ENCODE peak calls at places on chromosomes 4 and X, in nine cellular contexts. R is mesenchymal stem cell; D is CD8-positive, alpha-beta memory T cell; M is thoracic aorta; O is bronchial epithelial cell; A is BE2C; I is AG10803; U is ovary; C is hepatocyte. Q is an unnamed sample.

GRCh38 chrX:10016516-10017132 is 49.5 kb downstream of the CLDN34 start:
- DNase-seq in R (no peak), D (no peak), M (no peak), O (no peak), A (no peak), I (no peak), U (no peak), C (no peak), Q (no peak)

GRCh38 chr4:133839326-133839725 is 362.3 kb downstream of the PABPC4L start:
- DNase-seq in R (no peak), D (no peak), M (no peak), O (no peak), A (no peak), I (no peak), U (no peak), C (no peak), Q (peak)

GRCh38 chrX:18448416-18448815 is 23.0 kb downstream of the CDKL5 start:
- DNase-seq in R (no peak), D (no peak), M (no peak), O (no peak), A (no peak), I (peak), U (no peak), C (no peak), Q (peak)

GRCh38 chrX:138026211-138026610 is 460.3 kb downstream of the ZIC3 start:
- DNase-seq in R (no peak), D (no peak), M (no peak), O (no peak), A (no peak), I (no peak), U (no peak), C (peak), Q (peak)

GRCh38 chr4:175824110-175824509 is 12.0 kb upstream of the GPM6A start:
- DNase-seq in R (no peak), D (no peak), M (no peak), O (no peak), A (no peak), I (no peak), U (no peak), C (no peak), Q (no peak)

GRCh38 chrX:154511761-154512160 is 4.3 kb downstream of the FAM3A start:
- DNase-seq in R (no peak), D (no peak), M (no peak), O (no peak), A (no peak), I (no peak), U (no peak), C (no peak), Q (no peak)

GRCh38 chr4:96766359-96766758 is 926.5 kb downstream of the PDHA2 start:
- DNase-seq in R (no peak), D (no peak), M (no peak), O (peak), A (no peak), I (no peak), U (no peak), C (no peak), Q (no peak)

GRCh38 chrX:20173305-20173704 is 31.7 kb upstream of the EIF1AX start:
- DNase-seq in R (no peak), D (no peak), M (no peak), O (no peak), A (no peak), I (no peak), U (no peak), C (no peak), Q (no peak)

GRCh38 chr4:89283975-89284556 is 23.5 kb downstream of the GPRIN3 start:
- DNase-seq in R (no peak), D (no peak), M (no peak), O (no peak), A (no peak), I (no peak), U (no peak), C (no peak), Q (no peak)

GRCh38 chr4:138398297-138398696 is 156.1 kb upstream of the SLC7A11 start:
- DNase-seq in R (no peak), D (no peak), M (no peak), O (peak), A (no peak), I (no peak), U (no peak), C (no peak), Q (no peak)

GRCh38 chr4:83334425-83335241 is at the start of gene HPSE:
- DNase-seq in R (peak), D (peak), M (peak), O (peak), A (peak), I (peak), U (peak), C (peak), Q (peak)

GRCh38 chr4:84956014-84956413 is 10.5 kb downstream of the WDFY3 start:
- DNase-seq in R (no peak), D (no peak), M (no peak), O (peak), A (no peak), I (no peak), U (no peak), C (no peak), Q (no peak)

GRCh38 chr4:42412251-42412650 is 15.0 kb downstream of the SHISA3 start:
- DNase-seq in R (peak), D (no peak), M (no peak), O (peak), A (no peak), I (peak), U (no peak), C (no peak), Q (peak)

GRCh38 chr4:131566026-131566425 is 1583.1 kb upstream of the PCDH10 start:
- DNase-seq in R (no peak), D (no peak), M (no peak), O (peak), A (no peak), I (no peak), U (no peak), C (no peak), Q (no peak)

GRCh38 chr4:3531887-3532713 is at the start of gene LRPAP1:
- DNase-seq in R (peak), D (peak), M (peak), O (peak), A (peak), I (peak), U (peak), C (peak), Q (peak)

GRCh38 chr4:48698029-48698901 is 81.8 kb downstream of the FRYL start:
- DNase-seq in R (peak), D (no peak), M (no peak), O (peak), A (peak), I (peak), U (peak), C (peak), Q (peak)

GRCh38 chrX:74383611-74384010 is 37.7 kb upstream of the SLC16A2 start:
- DNase-seq in R (peak), D (no peak), M (no peak), O (peak), A (peak), I (peak), U (peak), C (peak), Q (peak)

GRCh38 chr4:48033825-48034413 is 17.3 kb downstream of the NIPAL1 start:
- DNase-seq in R (peak), D (peak), M (no peak), O (peak), A (peak), I (no peak), U (no peak), C (peak), Q (peak)

GRCh38 chr4:114093221-114093715 is 113.8 kb upstream of the ARSJ start:
- DNase-seq in R (no peak), D (no peak), M (no peak), O (no peak), A (no peak), I (no peak), U (no peak), C (no peak), Q (no peak)

GRCh38 chrX:121641560-121641959 is 594.1 kb downstream of the GLUD2 start:
- DNase-seq in R (no peak), D (no peak), M (no peak), O (peak), A (no peak), I (peak), U (no peak), C (no peak), Q (peak)

GRCh38 chr4:142567199-142567598 is 278.9 kb downstream of the INPP4B start:
- DNase-seq in R (no peak), D (peak), M (no peak), O (peak), A (no peak), I (no peak), U (no peak), C (peak), Q (no peak)

GRCh38 chr4:166435449-166435848 is 562.4 kb downstream of the TLL1 start:
- DNase-seq in R (peak), D (no peak), M (no peak), O (peak), A (no peak), I (peak), U (no peak), C (no peak), Q (peak)
- H3K4me3 ChIP-seq in R (no peak), D (no peak), M (no peak), O (no peak), A (no peak), I (no peak), U (no peak), C (no peak), Q (no peak)

DNA sequence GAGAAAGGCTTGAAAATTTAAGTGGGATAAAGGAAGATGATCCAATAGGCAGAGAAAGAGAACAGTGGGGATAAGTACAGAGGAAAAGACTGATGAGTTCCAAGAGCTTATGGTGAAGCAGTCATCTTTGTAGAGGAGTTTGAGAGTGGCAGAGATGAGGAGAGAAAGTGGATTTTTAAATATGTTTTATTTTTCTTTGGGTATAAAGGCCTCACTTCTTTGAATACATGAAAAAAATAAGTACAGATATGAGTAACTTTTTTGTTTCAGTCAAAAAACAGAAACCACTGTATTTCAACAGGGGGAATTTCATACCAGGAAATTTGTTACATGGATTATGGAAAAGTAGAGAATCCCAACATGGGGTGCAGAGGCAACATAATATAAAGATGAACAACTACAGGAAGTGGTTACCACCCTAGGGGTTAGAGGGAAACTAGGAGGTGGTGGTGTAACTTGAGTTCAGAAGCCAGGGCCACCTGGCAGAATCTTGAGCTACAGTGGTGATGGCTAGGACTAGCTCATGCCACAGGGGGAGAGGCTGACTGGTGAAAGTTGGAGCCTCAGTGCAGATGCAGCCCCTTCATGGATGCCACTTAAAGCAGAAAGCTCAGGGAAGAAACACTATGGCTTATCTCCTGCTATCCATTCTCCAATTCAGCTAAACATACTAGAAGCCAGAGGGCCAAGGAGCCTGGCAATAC is 3.4 kb upstream of the CYBB start:
- DNase-seq in R (no peak), D (no peak), M (no peak), O (no peak), A (no peak), I (no peak), U (no peak), C (no peak), Q (no peak)
- H3K4me3 ChIP-seq in R (no peak), D (peak), M (no peak), O (no peak), A (no peak), I (no peak), U (no peak), C (no peak), Q (no peak)

GRCh38 chr4:143986173-143986572 is 33.0 kb downstream of the GYPB start:
- DNase-seq in R (no peak), D (no peak), M (no peak), O (no peak), A (no peak), I (no peak), U (no peak), C (no peak), Q (no peak)
- H3K4me3 ChIP-seq in R (no peak), D (no peak), M (no peak), O (no peak), A (no peak), I (no peak), U (no peak), C (no peak), Q (no peak)

GRCh38 chrX:120304241-120304640 is 7.0 kb downstream of the TMEM255A start:
- DNase-seq in R (no peak), D (no peak), M (no peak), O (no peak), A (no peak), I (no peak), U (no peak), C (peak), Q (no peak)
- H3K4me3 ChIP-seq in R (no peak), D (no peak), M (no peak), O (no peak), A (no peak), I (no peak), U (no peak), C (no peak), Q (no peak)

DNA sequence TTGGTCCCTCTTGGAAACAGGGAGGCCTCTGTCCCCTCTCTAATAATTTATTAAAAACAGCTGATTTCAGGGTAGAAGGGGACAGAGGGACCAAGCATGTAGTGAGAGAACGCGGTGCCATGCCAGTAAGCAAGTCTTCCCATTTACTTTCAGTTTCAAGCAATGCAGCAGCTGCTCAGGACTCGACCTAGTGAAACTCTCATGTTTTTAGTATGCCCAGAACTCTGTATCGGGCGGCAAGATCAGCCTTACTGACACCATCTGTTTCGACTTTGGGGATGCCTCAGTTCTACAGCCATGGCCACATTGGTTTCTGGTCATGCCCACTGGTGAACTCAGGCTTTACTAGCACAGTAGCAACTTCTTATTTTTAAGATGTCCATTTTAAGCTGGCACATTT is 40.6 kb downstream of the ZNF81 start:
- DNase-seq in R (no peak), D (no peak), M (no peak), O (no peak), A (no peak), I (no peak), U (no peak), C (no peak), Q (no peak)
- H3K4me3 ChIP-seq in R (no peak), D (no peak), M (no peak), O (no peak), A (no peak), I (no peak), U (no peak), C (no peak), Q (no peak)

GRCh38 chr4:71255966-71256365 is 82.9 kb upstream of the SLC4A4 start:
- DNase-seq in R (no peak), D (no peak), M (no peak), O (no peak), A (no peak), I (no peak), U (no peak), C (no peak), Q (no peak)

GRCh38 chr4:71254451-71255012 is 84.3 kb upstream of the SLC4A4 start:
- DNase-seq in R (no peak), D (no peak), M (no peak), O (no peak), A (no peak), I (peak), U (no peak), C (no peak), Q (no peak)

GRCh38 chr4:71247706-71248105 is 91.1 kb upstream of the SLC4A4 start:
- DNase-seq in R (no peak), D (no peak), M (no peak), O (no peak), A (no peak), I (no peak), U (no peak), C (no peak), Q (no peak)

DNA sequence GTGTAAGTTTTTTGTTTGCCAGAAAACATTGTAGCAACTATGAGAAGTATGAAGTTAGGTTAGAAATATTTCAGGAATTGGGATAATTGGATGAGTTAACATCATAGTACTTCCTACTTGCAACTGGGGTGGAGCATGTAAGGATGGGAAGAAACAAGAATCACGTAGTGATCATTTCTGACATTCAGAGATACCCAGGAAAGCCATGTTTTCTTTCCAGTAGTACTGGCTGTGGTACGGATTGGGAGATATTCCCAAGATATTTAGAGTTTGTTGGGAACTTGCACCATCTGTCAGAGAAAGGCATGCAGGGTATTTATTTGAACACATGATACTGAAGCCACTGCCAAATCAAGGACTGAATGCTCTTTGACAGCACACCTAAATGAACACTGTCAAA is 87.6 kb upstream of the SLC4A4 start:
- DNase-seq in R (no peak), D (no peak), M (no peak), O (no peak), A (no peak), I (peak), U (no peak), C (no peak), Q (no peak)
- H3K4me3 ChIP-seq in R (no peak), D (no peak), M (no peak), O (no peak), A (no peak), I (no peak), U (no peak), C (no peak), Q (no peak)

DNA sequence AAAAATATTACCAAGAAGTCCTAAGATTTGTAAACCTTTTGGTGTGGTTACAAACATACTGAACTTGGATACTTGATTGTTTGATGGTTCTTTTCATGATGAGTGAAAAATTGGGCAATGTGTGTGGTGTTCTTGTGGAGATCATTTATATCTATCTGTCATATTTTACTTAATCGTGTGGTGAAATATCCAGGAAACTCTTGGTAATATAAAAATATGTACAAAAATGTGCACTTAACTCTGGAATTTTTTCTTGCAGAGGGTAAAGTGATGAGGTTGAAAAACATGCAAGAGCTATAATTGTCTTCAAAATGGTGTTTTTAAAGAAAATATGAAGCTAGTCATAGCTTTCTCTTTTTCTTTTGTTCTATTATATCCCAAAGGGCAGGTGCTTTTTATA is 2.8 kb downstream of the DCUN1D4 start:
- DNase-seq in R (no peak), D (no peak), M (no peak), O (no peak), A (no peak), I (peak), U (no peak), C (no peak), Q (no peak)
- H3K4me3 ChIP-seq in R (no peak), D (no peak), M (no peak), O (no peak), A (no peak), I (no peak), U (no peak), C (no peak), Q (no peak)

GRCh38 chrX:7711167-7711566 is 131.8 kb upstream of the VCX start:
- DNase-seq in R (no peak), D (no peak), M (no peak), O (peak), A (no peak), I (no peak), U (no peak), C (no peak), Q (no peak)
- H3K4me3 ChIP-seq in R (no peak), D (no peak), M (no peak), O (no peak), A (no peak), I (no peak), U (no peak), C (no peak), Q (no peak)

GRCh38 chr4:182554736-182555135 is 311.5 kb downstream of the TENM3 start:
- DNase-seq in R (no peak), D (no peak), M (no peak), O (no peak), A (no peak), I (peak), U (no peak), C (no peak), Q (peak)
- H3K4me3 ChIP-seq in R (peak), D (no peak), M (peak), O (no peak), A (no peak), I (no peak), U (peak), C (no peak), Q (no peak)

DNA sequence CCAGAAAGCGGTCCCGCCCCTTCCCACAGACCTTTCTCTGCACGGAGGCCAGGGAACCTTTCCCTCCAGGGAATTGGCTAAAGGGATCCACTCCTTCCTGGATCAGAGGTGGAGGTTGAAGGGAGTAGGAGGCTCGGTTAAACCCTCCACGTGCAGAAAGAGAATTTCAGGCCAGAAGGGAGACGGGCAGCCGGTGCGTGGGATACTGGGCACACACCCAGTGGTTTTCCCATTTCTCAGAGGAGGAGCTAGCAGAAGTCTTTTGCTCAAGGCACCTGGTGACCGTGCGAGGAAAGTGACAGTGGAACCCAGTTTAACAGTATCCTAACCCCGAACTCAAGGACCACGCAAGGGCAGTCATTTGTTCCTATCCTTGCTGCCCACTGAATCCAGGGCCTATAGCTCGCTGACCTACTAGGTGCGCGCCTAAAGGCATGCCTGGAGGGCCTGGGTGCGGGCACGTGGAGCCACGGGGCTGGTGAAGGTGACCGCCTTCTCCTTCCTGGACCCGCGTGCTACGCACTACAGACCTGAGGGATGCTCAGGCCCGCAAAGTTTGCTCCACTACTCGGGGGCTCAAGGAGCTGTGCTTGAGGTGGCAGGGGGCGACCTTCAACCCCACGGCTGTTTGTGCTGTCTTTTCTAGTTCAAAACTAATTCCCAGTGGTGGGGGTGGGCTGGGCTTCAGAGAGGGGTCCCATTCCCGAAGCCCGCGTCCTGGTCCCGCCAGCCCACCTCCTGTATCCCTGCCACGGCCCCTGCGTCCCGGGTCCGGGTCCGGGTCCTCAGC is 584 bp upstream of the AFF2 start:
- DNase-seq in R (no peak), D (no peak), M (no peak), O (no peak), A (no peak), I (no peak), U (peak), C (no peak), Q (no peak)
- H3K4me3 ChIP-seq in R (no peak), D (no peak), M (peak), O (no peak), A (no peak), I (peak), U (no peak), C (no peak), Q (no peak)

Q was measured in fibroblast of mammary gland.